ENCODE peak calls at places on chromosome 3, in five cellular contexts. P is Calu3, G is transverse colon, W is Peyer's patch, R is PC-9. T is an unnamed sample.
A peak's percentile ranks its signal among the peaks of the same experiment; 100 is the strongest.

GRCh38 chr3:38986901-38987300 is 64.8 kb downstream of the SCN11A start:
- DNase-seq in P (no peak), G (no peak), W (no peak), R (no peak), T (no peak)

GRCh38 chr3:171821061-171821460 is 10.8 kb upstream of the PLD1 start:
- DNase-seq in P (no peak), G (no peak), W (no peak), R (no peak), T (no peak)

GRCh38 chr3:130896101-130896500 is 2.2 kb downstream of the ATP2C1 start:
- DNase-seq in P (no peak), G (no peak), W (no peak), R (no peak), T (no peak)

GRCh38 chr3:188468672-188469071 is 314.7 kb downstream of the LPP start:
- DNase-seq in P (no peak), G (peak; percentile 56), W (peak; percentile 64), R (no peak), T (no peak)

GRCh38 chr3:57110214-57110613 is 49.8 kb downstream of the SPATA12 start:
- DNase-seq in P (no peak), G (no peak), W (no peak), R (no peak), T (no peak)

GRCh38 chr3:68987322-68987721 is 26.2 kb downstream of the EOGT start:
- DNase-seq in P (no peak), G (no peak), W (no peak), R (no peak), T (no peak)

GRCh38 chr3:160473978-160474377 is 24.4 kb upstream of the TRIM59 start:
- DNase-seq in P (no peak), G (no peak), W (no peak), R (no peak), T (no peak)

GRCh38 chr3:36843065-36844051 is 79.0 kb upstream of the DCLK3 start:
- DNase-seq in P (peak; percentile 42), G (no peak), W (no peak), R (no peak), T (no peak)

GRCh38 chr3:63948995-63949394 is 36.8 kb upstream of the SCAANT1 start:
- DNase-seq in P (no peak), G (no peak), W (no peak), R (no peak), T (no peak)

GRCh38 chr3:138578141-138578540 is 15.9 kb downstream of the CEP70 start:
- DNase-seq in P (no peak), G (no peak), W (no peak), R (no peak), T (no peak)

GRCh38 chr3:188595890-188596376 is 442.0 kb downstream of the LPP start:
- DNase-seq in P (no peak), G (no peak), W (no peak), R (no peak), T (no peak)

GRCh38 chr3:134516905-134517304 is 31.0 kb downstream of the CEP63 start:
- DNase-seq in P (no peak), G (no peak), W (no peak), R (no peak), T (no peak)

GRCh38 chr3:126530171-126531050 is 6.5 kb downstream of the CHST13 start:
- DNase-seq in P (no peak), G (peak; percentile 33), W (peak; percentile 51), R (no peak), T (no peak)

GRCh38 chr3:38524141-38524739 is 28.1 kb downstream of the EXOG start:
- DNase-seq in P (no peak), G (no peak), W (no peak), R (no peak), T (no peak)

GRCh38 chr3:40445880-40446279 is 11.3 kb upstream of the RPL14 start:
- DNase-seq in P (no peak), G (no peak), W (no peak), R (no peak), T (no peak)

DNA sequence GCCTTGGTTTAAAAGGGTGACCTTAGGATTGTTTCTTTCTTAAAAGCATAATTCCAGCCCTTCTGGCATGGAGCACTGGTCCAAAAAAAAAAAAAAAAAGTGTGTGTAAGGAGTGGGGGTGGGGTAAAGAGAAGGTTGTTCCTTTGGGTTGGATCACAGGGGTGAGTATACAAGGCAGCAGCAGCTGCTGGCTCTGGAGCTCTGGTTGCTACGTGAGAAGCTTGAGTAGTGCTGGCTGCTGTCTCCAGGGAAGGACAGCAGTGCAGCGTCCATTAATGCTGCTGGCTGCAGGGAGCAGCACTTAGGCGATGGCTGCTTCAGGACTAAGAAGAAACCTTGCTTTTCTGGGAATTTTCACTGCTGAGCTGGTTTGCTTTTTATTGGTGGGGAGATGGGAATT is 2.3 kb downstream of the SETD5 start:
- DNase-seq in P (peak; percentile 26), G (peak; percentile 72), W (peak; percentile 70), R (peak; percentile 61), T (no peak)
- TF ChIP-seq CTCF in P (no peak), G (no peak), W (no peak), R (no peak), T (no peak)

GRCh38 chr3:129360705-129361460 is 67.6 kb downstream of the EFCAB12 start:
- DNase-seq in P (no peak), G (no peak), W (no peak), R (no peak), T (no peak)
- TF ChIP-seq CTCF in P (no peak), G (no peak), W (no peak), R (no peak), T (no peak)

DNA sequence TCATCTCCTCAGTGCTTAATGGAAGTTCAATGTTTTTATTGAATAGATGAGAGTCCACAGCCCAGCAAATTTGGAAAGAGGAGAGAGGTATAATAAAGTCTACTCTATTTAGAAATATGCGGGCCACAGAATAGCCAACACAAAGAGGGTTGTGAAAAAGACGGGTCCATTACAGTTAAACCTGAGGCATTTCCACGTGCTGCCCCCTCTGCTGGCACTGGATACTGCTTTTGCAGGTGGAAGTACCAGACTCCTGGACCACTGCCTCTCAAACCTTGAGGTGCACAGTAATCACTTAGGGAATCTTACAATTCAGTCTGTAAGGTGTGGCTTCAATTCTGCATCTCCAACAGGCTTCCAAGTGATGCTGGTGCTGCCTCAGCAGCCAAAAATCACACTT is 3.0 kb upstream of the TFDP2 start:
- DNase-seq in P (peak; percentile 60), G (no peak), W (no peak), R (no peak), T (no peak)
- TF ChIP-seq CTCF in P (no peak), G (no peak), W (no peak), R (no peak), T (no peak)

GRCh38 chr3:169604568-169604967 is 58.9 kb downstream of the MECOM start:
- DNase-seq in P (peak; percentile 17), G (no peak), W (no peak), R (no peak), T (no peak)
- TF ChIP-seq CTCF in P (no peak), G (no peak), W (no peak), R (peak; percentile 34), T (no peak)

GRCh38 chr3:48684054-48684349 is 1.7 kb downstream of the NCKIPSD start:
- DNase-seq in P (no peak), G (no peak), W (no peak), R (no peak), T (no peak)
- TF ChIP-seq CTCF in P (no peak), G (no peak), W (no peak), R (no peak), T (no peak)

T was measured in activated B cell treated with CpG ODN at 0.5 μM for 24 hours.